ENCODE peak calls at places on chromosome 16, in six cellular contexts. G is HFF-Myc; V is WTC11; Z is tibial artery; A is CD8-positive, alpha-beta T cell; R is lower lobe of right lung. X is an unnamed sample.

GRCh38 chr16:73152731-73153130 is 104.8 kb upstream of the ZFHX3 start:
- DNase-seq in G (no peak), V (peak; percentile 57), Z (no peak), A (no peak), R (no peak), X (no peak)

GRCh38 chr16:27920391-27920891 is 143.1 kb downstream of the GSG1L start:
- DNase-seq in G (no peak), V (peak; percentile 67), Z (no peak), A (no peak), R (no peak), X (no peak)

GRCh38 chr16:89442588-89442987 is 47.8 kb downstream of the ANKRD11 start:
- DNase-seq in G (no peak), V (no peak), Z (no peak), A (no peak), R (no peak), X (no peak)

GRCh38 chr16:17194190-17194780 is 276.5 kb downstream of the XYLT1 start:
- DNase-seq in G (no peak), V (peak; percentile 87), Z (peak; percentile 73), A (peak; percentile 69), R (peak; percentile 66), X (peak; percentile 52)

GRCh38 chr16:4217246-4218131 is 24.4 kb downstream of the SRL start:
- DNase-seq in G (no peak), V (no peak), Z (peak; percentile 81), A (no peak), R (no peak), X (no peak)

GRCh38 chr16:56513972-56514371 is 5.9 kb downstream of the BBS2 start:
- DNase-seq in G (no peak), V (no peak), Z (no peak), A (peak; percentile 49), R (no peak), X (peak; percentile 32)

GRCh38 chr16:27198451-27199234 is 4.7 kb upstream of the KDM8 start:
- DNase-seq in G (no peak), V (no peak), Z (no peak), A (no peak), R (no peak), X (no peak)

GRCh38 chr16:67781548-67781921 is 24.8 kb downstream of the RANBP10 start:
- DNase-seq in G (no peak), V (no peak), Z (no peak), A (no peak), R (no peak), X (peak; percentile 46)

GRCh38 chr16:23837553-23838308 is 1.9 kb downstream of the PRKCB start:
- DNase-seq in G (no peak), V (no peak), Z (no peak), A (no peak), R (no peak), X (no peak)

DNA sequence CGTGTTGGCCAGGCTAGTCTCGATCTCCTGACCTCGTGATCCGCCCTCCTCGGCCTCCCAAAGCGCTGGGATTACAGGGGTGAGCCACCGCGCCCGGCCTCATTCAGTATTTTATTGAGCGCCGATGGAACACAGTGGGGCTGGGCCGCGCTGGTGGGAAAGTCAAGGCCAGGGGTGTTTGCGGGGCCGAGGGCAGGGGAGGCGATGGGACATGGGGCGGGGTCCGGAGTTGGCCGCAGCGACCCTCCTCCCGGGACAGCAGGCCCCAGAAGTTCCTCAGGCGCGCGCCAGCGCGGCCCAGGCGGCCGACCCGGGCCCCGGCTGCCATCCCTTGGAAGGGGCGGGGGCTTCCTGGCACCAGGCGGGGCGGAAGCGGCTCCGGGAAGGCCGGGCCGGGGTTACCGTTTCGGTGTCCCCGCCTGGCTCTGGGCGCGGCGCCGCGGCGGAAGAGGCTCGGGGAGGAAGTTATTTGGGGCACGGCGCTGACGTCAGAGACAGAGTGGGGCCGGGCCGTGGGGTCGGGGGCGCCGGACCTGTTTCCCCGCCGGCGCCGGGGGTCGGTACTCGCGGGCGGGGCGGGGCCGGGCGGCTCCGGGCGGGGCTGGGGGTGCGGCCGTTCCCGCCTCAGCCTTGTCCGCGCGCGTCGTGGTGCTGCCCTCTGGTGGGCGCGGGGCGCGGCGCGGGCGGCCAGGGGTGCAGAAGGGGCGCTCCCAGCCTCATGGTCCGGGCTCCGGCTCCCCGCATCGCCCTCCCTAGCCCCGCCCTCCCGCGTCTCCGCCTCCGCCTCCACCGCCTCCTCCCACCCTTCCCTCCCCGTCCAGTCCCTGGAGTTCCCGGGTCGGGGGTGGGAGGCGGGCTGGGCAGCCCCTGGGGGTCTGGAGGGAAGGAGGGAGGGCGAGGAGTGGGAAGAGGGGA is 952 bp upstream of the PRSS27 start:
- DNase-seq in G (peak; percentile 27), V (peak; percentile 91), Z (peak; percentile 83), A (peak; percentile 78), R (peak; percentile 90), X (peak; percentile 92)
- TF ChIP-seq CTCF in G (peak; percentile 41), V (peak; percentile 82), Z (peak; percentile 64), A (peak; percentile 77), R (peak; percentile 57), X (peak; percentile 93)

GRCh38 chr16:12059216-12059769 is 82.8 kb downstream of the SNX29 start:
- DNase-seq in G (no peak), V (no peak), Z (no peak), A (no peak), R (no peak), X (no peak)

GRCh38 chr16:12054868-12055267 is 78.3 kb downstream of the SNX29 start:
- DNase-seq in G (no peak), V (no peak), Z (no peak), A (no peak), R (no peak), X (no peak)

GRCh38 chr16:12060751-12061150 is 84.2 kb downstream of the SNX29 start:
- DNase-seq in G (no peak), V (no peak), Z (no peak), A (no peak), R (peak; percentile 25), X (no peak)

GRCh38 chr16:12054396-12054795 is 77.9 kb downstream of the SNX29 start:
- DNase-seq in G (no peak), V (no peak), Z (no peak), A (no peak), R (no peak), X (no peak)

DNA sequence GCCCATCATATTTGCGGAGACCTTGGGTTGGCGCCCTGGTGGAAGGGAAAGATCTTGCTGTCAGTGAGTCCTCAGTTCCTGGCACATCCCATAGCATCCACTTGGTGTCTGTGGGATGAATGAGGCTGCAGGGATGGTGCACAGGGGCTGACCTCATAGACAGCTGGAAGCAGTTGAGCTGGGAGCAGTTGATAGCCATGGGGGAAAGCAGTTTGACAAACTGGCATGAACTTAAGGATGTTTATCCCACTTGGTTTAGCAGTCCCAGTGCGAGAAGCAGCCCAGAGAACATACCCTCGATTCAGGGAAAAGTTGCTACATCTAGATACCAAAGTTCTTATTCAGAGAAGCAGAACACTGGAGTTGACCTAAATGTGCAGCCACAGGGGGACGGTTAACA is 80.7 kb downstream of the SNX29 start:
- DNase-seq in G (no peak), V (no peak), Z (no peak), A (no peak), R (peak; percentile 10), X (no peak)
- TF ChIP-seq CTCF in G (no peak), V (no peak), Z (no peak), A (no peak), R (no peak), X (no peak)

DNA sequence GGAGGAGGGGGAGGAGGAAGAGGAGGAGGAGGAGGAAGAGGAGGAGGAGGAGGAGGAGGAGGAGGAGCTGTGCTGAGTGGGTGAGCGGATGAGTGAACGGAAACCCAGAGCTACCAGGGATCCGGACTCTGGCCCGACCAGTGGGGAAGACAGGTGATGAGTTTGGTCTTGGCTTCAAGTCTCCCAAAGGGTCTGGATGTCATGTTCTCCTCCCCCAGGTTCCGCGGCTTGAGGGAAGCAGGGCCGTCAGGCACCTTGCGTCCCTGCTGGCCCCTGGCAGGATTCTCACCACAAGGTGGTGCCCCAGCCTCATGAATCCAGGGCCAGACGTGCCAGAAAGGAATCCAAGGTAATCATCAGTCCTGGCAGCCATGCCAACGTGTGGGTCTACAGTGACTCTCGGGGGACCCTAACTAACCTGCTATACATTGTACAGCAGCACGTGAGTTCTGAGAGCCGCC is 13.5 kb upstream of the ABAT start:
- DNase-seq in G (peak; percentile 22), V (peak; percentile 76), Z (peak; percentile 78), A (peak; percentile 30), R (peak; percentile 64), X (peak; percentile 60)
- TF ChIP-seq CTCF in G (peak; percentile 78), V (peak; percentile 48), Z (peak; percentile 49), A (peak; percentile 27), R (peak; percentile 74), X (peak; percentile 76)

GRCh38 chr16:11742536-11743307 is at the start of gene TXNDC11:
- DNase-seq in G (peak; percentile 85), V (peak; percentile 97), Z (peak; percentile 100), A (peak; percentile 100), R (peak; percentile 100), X (peak; percentile 97)
- TF ChIP-seq CTCF in G (no peak), V (no peak), Z (no peak), A (no peak), R (no peak), X (no peak)